ENCODE peak calls at places on chromosome 22, in eight cellular contexts. P, A, L, T, S, U, W and H are unnamed samples.
A peak's percentile ranks its signal among the peaks of the same experiment; 100 is the strongest.

GRCh38 chr22:48872271-48873260 is 955.1 kb downstream of the BRD1 start:
- DNase-seq in U (no peak), S (peak; percentile 22), W (no peak), P (no peak), T (no peak), L (no peak), A (no peak), H (no peak)

GRCh38 chr22:44497218-44497903 is 672 bp downstream of the RTL6 start:
- DNase-seq in L (no peak), W (no peak), S (peak; percentile 82), A (no peak), P (peak; percentile 37), T (peak; percentile 18), U (peak; percentile 64), H (peak; percentile 81)

GRCh38 chr22:32219030-32219429 is 14.2 kb upstream of the RFPL2 start:
- DNase-seq in S (no peak), L (no peak), W (no peak), P (no peak), U (no peak), T (no peak), A (no peak), H (no peak)

GRCh38 chr22:48362736-48363404 is 1464.8 kb downstream of the BRD1 start:
- DNase-seq in T (peak; percentile 3), S (peak; percentile 43), L (peak; percentile 16), A (peak; percentile 27), U (no peak), W (no peak), P (no peak), H (no peak)

GRCh38 chr22:21873619-21874018 is 6.2 kb upstream of the MAPK1 start:
- DNase-seq in P (no peak), S (no peak), L (no peak), U (no peak), T (no peak), A (no peak), W (no peak), H (no peak)

GRCh38 chr22:40628354-40629042 is 8.0 kb downstream of the MRTFA start:
- DNase-seq in T (no peak), U (no peak), S (no peak), L (no peak), P (no peak), A (no peak), W (no peak), H (no peak)

GRCh38 chr22:37195921-37196320 is 7.9 kb upstream of the C1QTNF6 start:
- DNase-seq in T (no peak), P (no peak), U (no peak), W (no peak), L (no peak), S (peak; percentile 45), A (peak; percentile 12), H (no peak)

GRCh38 chr22:27995801-27996528 is 76.9 kb upstream of the PITPNB start:
- DNase-seq in U (no peak), S (peak; percentile 68), P (no peak), L (no peak), W (no peak), A (peak; percentile 39), T (peak; percentile 6), H (no peak)

GRCh38 chr22:32380991-32381390 is 23.3 kb downstream of the RFPL3 start:
- DNase-seq in U (no peak), W (no peak), T (no peak), A (no peak), L (no peak), S (no peak), P (no peak), H (no peak)

GRCh38 chr22:25960375-25960774 is 208.9 kb upstream of the SEZ6L start:
- DNase-seq in W (no peak), U (no peak), A (no peak), S (no peak), P (peak; percentile 58), T (no peak), L (no peak), H (no peak)

GRCh38 chr22:36757608-36758220 is 18.2 kb downstream of the IFT27 start:
- DNase-seq in A (peak; percentile 77), W (peak; percentile 57), P (peak; percentile 90), L (peak; percentile 83), S (peak; percentile 94), T (peak; percentile 85), U (peak; percentile 83), H (no peak)

GRCh38 chr22:43860126-43860525 is 2.2 kb downstream of the SULT4A1 start:
- DNase-seq in W (no peak), T (no peak), L (no peak), U (no peak), P (no peak), S (peak; percentile 34), A (peak; percentile 14), H (no peak)

GRCh38 chr22:49324527-49325491 is 502.9 kb downstream of the BRD1 start:
- DNase-seq in S (peak; percentile 63), P (no peak), W (no peak), U (peak; percentile 5), T (no peak), A (peak; percentile 27), L (peak; percentile 22), H (peak; percentile 87)

GRCh38 chr22:25420925-25421904 is 143.3 kb upstream of the GRK3 start:
- DNase-seq in L (no peak), A (no peak), U (peak; percentile 64), W (no peak), T (no peak), S (no peak), P (peak; percentile 95), H (no peak)

GRCh38 chr22:45980776-45981175 is 3.8 kb upstream of the WNT7B start:
- DNase-seq in L (no peak), T (no peak), S (no peak), A (no peak), U (no peak), P (no peak), W (no peak), H (no peak)

GRCh38 chr22:45976351-45977002 is 485 bp downstream of the WNT7B start:
- DNase-seq in L (no peak), T (no peak), U (peak; percentile 62), W (no peak), P (peak; percentile 30), S (no peak), A (no peak), H (no peak)

GRCh38 chr22:45977003-45977395 is at the start of gene WNT7B:
- DNase-seq in P (peak; percentile 74), U (peak; percentile 53), T (no peak), A (no peak), W (peak; percentile 33), L (no peak), S (no peak), H (no peak)

GRCh38 chr22:45977551-45978274 is 751 bp upstream of the WNT7B start:
- DNase-seq in T (no peak), A (no peak), L (no peak), W (no peak), U (peak; percentile 64), P (peak; percentile 58), S (no peak), H (no peak)

GRCh38 chr22:45978275-45978713 is 1.3 kb upstream of the WNT7B start:
- DNase-seq in L (no peak), S (no peak), P (no peak), U (no peak), A (no peak), T (no peak), W (no peak), H (no peak)
- H3K4me3 ChIP-seq in L (peak overlapping the region; percentile 77), S (peak overlapping the region; percentile 88), P (peak overlapping the region; percentile 70), U (peak overlapping the region; percentile 82), A (peak overlapping the region; percentile 78), T (peak overlapping the region; percentile 54), W (no peak overlapping the region), H (peak overlapping the region; percentile 58)

DNA sequence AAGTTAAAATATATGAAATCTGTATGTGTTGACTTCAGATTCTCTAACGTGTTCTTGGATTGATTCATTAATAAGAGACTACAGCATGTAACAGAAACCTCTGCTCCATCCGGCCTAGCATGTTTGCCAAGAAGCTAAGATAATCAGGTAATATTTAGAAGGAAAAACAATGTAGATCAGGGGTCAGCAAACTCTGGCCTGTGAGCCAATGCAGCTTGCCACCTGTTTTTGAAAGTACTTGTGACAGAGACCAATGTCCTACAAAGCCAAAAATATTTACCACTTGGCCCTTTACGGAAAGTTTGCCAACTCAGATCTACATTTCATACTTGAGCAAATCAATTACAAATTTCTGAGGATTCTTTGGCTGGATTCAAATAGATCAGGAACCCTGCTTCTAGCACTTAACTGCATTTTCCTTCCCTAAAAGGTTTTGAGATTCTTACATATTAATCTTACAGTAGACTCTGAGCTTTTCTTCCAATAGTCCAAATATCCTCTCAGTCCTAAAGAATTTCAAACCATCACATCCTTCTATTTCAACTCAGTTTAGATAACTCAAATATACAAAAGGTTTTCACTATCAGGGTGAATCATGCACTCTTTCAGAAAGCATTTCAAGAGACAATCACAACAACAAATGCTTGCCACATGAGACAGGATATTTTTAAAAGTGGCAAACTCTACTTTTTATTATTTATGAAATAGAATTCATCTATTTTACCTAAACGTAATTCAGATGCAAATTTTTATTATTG is 29.5 kb downstream of the APOL5 start:
- DNase-seq in W (no peak), T (no peak), S (no peak), A (no peak), L (no peak), P (no peak), U (no peak), H (no peak)
- H3K4me1 ChIP-seq in W (peaks cover 25% of the 10 kb centered on the region), T (no peaks in the 10 kb centered on the region), S (peaks cover 1% of the 10 kb centered on the region), A (no peaks in the 10 kb centered on the region), L (no peaks in the 10 kb centered on the region), P (peaks cover 64% of the 10 kb centered on the region), U (peaks cover 35% of the 10 kb centered on the region), H (peaks cover 49% of the 10 kb centered on the region)

GRCh38 chr22:45526768-45527360 is 24.2 kb downstream of the FBLN1 start:
- DNase-seq in L (no peak), W (no peak), T (no peak), S (no peak), U (no peak), P (no peak), A (no peak), H (peak; percentile 96)
- TF ChIP-seq POLR2AphosphoS5 in L (peak; percentile 71), W (no peak), T (peak; percentile 36), S (no peak), U (no peak), P (no peak), A (no peak), H (peak; percentile 91)

GRCh38 chr22:30254307-30254706 is 7.7 kb upstream of the LIF start:
- DNase-seq in A (no peak), P (no peak), T (no peak), U (no peak), L (no peak), S (no peak), W (no peak), H (no peak)
- H3K4me3 ChIP-seq in A (no peak overlapping the region), P (no peak overlapping the region), T (no peak overlapping the region), U (no peak overlapping the region), L (no peak overlapping the region), S (no peak overlapping the region), W (peak overlapping the region; percentile 73), H (no peak overlapping the region)